ENCODE peak calls at places on chromosomes 3 and 15, in seven cellular contexts. E is progenitor cell of endocrine pancreas, C is AG09319, K is breast epithelium, F is cardiac fibroblast, D is transverse colon, I is fibroblast of pulmonary artery. G is an unnamed sample.

GRCh38 chr3:10387881-10388621 is 67.1 kb upstream of the SEC13 start:
- DNase-seq in K (no peak), D (no peak), E (no peak), I (peak), F (peak), C (no peak), G (no peak)

GRCh38 chr3:101695779-101696372 is 9.4 kb upstream of the RPL24 start:
- DNase-seq in F (peak), I (peak), K (no peak), D (no peak), C (no peak), E (no peak), G (no peak)

GRCh38 chr3:115018694-115019093 is 128.4 kb downstream of the ZBTB20 start:
- DNase-seq in I (no peak), F (no peak), C (no peak), K (no peak), D (no peak), E (no peak), G (no peak)

GRCh38 chr3:36212291-36212690 is 168.0 kb upstream of the STAC start:
- DNase-seq in D (no peak), K (no peak), E (no peak), I (peak), C (peak), F (peak), G (no peak)

GRCh38 chr3:134576426-134576825 is 74.4 kb downstream of the KY start:
- DNase-seq in D (no peak), K (no peak), C (no peak), I (no peak), E (no peak), F (no peak), G (no peak)

GRCh38 chr15:38461089-38461833 is 7.3 kb downstream of the FAM98B start:
- DNase-seq in E (no peak), D (no peak), C (no peak), K (no peak), I (peak), F (peak), G (no peak)

GRCh38 chr3:126294211-126294801 is 62.9 kb downstream of the KLF15 start:
- DNase-seq in D (no peak), E (no peak), K (no peak), C (no peak), F (no peak), I (no peak), G (no peak)

GRCh38 chr3:10286596-10287295 is 6.0 kb downstream of the GHRL start:
- DNase-seq in F (peak), D (no peak), C (peak), I (peak), K (no peak), E (no peak), G (no peak)

GRCh38 chr15:86213420-86213819 is 133.7 kb downstream of the AGBL1 start:
- DNase-seq in D (no peak), E (no peak), C (no peak), F (no peak), I (no peak), K (no peak), G (no peak)

GRCh38 chr3:72811551-72811950 is 36.7 kb downstream of the SHQ1 start:
- DNase-seq in D (no peak), I (no peak), C (no peak), F (no peak), E (no peak), K (no peak), G (no peak)

GRCh38 chr3:152056481-152056880 is 183.0 kb downstream of the SUCNR1 start:
- DNase-seq in I (no peak), C (no peak), K (no peak), D (no peak), E (no peak), F (no peak), G (no peak)

GRCh38 chr3:25532763-25533162 is 104.7 kb downstream of the RARB start:
- DNase-seq in C (no peak), I (peak), F (peak), K (no peak), E (no peak), D (no peak), G (no peak)

GRCh38 chr3:107913671-107914070 is 177.2 kb downstream of the CD47 start:
- DNase-seq in K (no peak), D (no peak), E (no peak), F (peak), C (no peak), I (peak), G (no peak)

GRCh38 chr3:46676601-46677071 is 16.8 kb downstream of the ALS2CL start:
- DNase-seq in I (no peak), D (no peak), E (no peak), K (no peak), F (no peak), C (no peak), G (peak)

GRCh38 chr3:172808969-172809546 is 58.5 kb downstream of the ECT2 start:
- DNase-seq in F (peak), K (no peak), E (no peak), I (peak), C (peak), D (no peak), G (no peak)
- TF ChIP-seq CTCF in F (no peak), K (no peak), E (peak), I (peak), C (peak), D (no peak), G (peak)

GRCh38 chr3:197552198-197552597 is 3.6 kb downstream of the BDH1 start:
- DNase-seq in E (no peak), I (no peak), C (no peak), F (no peak), D (no peak), K (no peak), G (no peak)

GRCh38 chr3:197554562-197555280 is 1.0 kb downstream of the BDH1 start:
- DNase-seq in F (peak), K (peak), C (peak), D (peak), I (peak), E (peak), G (peak)

GRCh38 chr3:197554196-197554561 is 1.6 kb downstream of the BDH1 start:
- DNase-seq in I (no peak), F (no peak), C (no peak), K (no peak), D (no peak), E (no peak), G (no peak)

GRCh38 chr3:197558000-197558399 is 2.2 kb upstream of the BDH1 start:
- DNase-seq in C (no peak), K (no peak), E (no peak), I (no peak), D (no peak), F (no peak), G (no peak)

DNA sequence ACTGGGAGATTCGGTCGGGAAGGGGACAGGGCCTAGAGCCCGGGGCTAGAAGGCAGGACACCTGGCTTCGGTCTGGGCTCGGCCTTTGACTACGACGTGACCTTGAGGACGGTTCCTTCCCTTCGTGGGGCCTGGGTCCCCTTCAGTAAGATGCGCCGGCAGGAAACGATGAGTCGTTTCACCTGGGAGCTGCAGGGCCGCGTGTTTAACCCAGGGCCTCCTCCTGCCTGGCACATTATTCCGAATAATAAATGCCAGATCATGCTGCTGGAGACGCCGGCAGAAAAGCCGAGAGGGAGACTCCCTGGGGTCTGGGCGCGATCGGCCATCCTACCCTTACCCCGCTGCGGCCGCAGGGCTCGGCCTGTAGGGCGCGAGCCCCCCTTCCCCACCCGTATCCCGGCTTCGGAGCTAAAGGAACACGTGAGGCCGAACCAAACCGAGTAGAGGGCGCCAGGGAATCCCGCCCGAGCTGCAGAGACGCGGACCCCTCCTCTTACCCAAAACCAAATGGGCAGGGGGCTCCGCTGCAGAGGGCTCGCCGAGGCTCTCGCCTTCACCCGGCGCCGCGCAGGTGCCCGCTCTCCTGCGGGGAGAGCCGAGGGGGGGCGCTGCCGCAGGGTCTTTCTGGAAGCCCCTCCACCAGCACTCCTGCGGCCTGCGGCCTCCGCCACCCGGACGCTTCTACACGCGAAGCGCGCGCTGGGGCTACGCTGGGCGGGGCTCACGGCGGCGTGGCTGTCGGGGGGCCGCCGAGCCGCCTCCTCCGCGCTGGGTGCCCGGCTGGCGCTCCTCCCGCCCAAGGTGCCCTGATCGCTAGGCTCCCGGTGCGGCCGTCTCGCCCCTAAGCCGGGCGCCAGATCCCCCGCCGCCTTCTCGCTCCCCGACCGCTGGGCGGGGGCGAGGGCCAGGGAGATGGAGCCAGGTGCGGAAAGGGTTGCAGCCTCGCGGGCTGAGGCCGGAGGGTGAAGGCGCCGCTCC is at the start of gene BDH1:
- DNase-seq in K (no peak), F (no peak), E (peak), C (no peak), I (no peak), D (peak), G (no peak)
- TF ChIP-seq CTCF in K (no peak), F (no peak), E (peak), C (no peak), I (no peak), D (no peak), G (peak)

DNA sequence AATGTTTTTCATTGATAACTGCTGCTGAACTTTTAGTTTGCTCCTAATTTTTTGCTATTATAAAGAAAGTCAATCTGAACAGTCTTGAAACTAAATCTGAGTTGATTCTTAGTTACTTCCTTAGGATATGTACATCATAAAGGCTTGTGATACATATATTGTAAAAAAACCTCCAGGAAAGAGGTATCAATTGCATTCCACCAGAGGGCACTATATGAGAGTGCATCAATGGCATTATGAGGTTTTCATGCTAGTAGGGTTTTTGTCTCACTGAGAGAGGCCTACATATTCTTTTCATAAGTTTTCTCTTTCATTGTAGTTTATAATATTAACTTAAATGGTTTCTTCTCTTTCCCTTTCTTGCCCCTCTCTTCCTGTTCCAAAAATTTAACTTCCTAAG is 46.9 kb downstream of the PIK3R4 start:
- DNase-seq in I (peak), E (no peak), K (no peak), D (no peak), C (no peak), F (peak), G (no peak)
- TF ChIP-seq CTCF in I (peak), E (peak), K (no peak), D (peak), C (peak), F (peak), G (peak)

GRCh38 chr3:28800203-28800602 is 451.6 kb upstream of the AZI2 start:
- DNase-seq in K (no peak), E (no peak), C (no peak), D (no peak), F (no peak), I (no peak), G (no peak)

DNA sequence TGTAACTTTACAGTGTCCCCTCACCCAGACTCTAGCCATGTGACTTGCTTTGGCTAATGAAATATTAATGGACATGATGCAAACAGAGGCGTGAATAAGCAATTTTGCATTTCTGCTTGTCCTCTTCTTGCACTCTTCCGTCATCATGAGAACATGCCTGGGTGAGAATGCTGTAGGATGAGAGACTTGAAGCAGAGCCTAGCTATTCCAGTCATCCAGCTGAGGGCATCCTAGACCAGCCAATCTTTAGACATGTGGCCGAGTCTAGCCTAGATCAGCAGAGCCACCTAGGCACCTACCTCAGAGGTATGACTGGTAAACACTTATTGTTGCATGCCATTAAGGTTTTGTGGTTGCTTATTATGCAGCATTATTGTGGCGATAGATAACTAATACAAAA is 450.5 kb upstream of the AZI2 start:
- DNase-seq in I (peak), E (no peak), F (peak), D (no peak), C (no peak), K (no peak), G (no peak)
- TF ChIP-seq CTCF in I (peak), E (no peak), F (no peak), D (no peak), C (peak), K (no peak), G (no peak)

GRCh38 chr3:129025691-129026435 is 24.8 kb downstream of the EFCC1 start:
- DNase-seq in D (peak), I (no peak), C (no peak), K (no peak), E (no peak), F (no peak), G (peak)
- TF ChIP-seq CTCF in D (no peak), I (no peak), C (no peak), K (no peak), E (no peak), F (no peak), G (no peak)

DNA sequence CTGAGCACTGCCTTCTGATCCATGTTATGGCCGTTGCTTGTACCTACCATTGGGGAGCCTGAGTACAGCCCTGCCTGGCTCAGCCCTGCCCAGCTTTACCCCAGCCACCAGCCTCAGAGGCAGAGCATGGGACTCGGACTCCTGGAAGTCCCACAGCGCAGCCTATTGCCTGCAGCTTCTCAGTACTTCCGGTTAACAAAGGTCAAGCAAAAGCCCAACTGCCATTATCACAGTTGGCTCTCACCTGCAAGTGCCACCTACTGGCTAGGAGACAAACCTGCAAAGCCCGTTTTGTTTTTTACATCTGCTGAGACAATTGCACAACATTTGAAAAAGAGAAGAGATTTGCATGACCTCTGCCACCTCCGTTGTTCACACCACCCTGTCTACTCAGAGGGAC is 1081.7 kb downstream of the NAALADL2 start:
- DNase-seq in E (no peak), I (no peak), F (no peak), C (no peak), D (no peak), K (no peak), G (no peak)
- TF ChIP-seq CTCF in E (no peak), I (peak), F (peak), C (no peak), D (no peak), K (no peak), G (no peak)

GRCh38 chr3:139353920-139354556 is 10.2 kb downstream of the MRPS22 start:
- DNase-seq in E (no peak), I (peak), D (no peak), K (no peak), F (peak), C (peak), G (no peak)
- TF ChIP-seq CTCF in E (peak), I (no peak), D (peak), K (no peak), F (peak), C (peak), G (peak)

G was measured in chondrocyte.